ENCODE peak calls at places on chromosome 12, in four cellular contexts. H is mammary epithelial cell, L is stomach, W is cardiac muscle cell. P is an unnamed sample.
A peak's percentile ranks its signal among the peaks of the same experiment; 100 is the strongest.

GRCh38 chr12:57229041-57229633 is 374 bp upstream of the SHMT2 start:
- DNase-seq in W (no peak), H (no peak), L (no peak), P (no peak)

GRCh38 chr12:118357327-118358007 is 15.2 kb downstream of the TAOK3 start:
- DNase-seq in L (no peak), H (peak; percentile 54), W (peak; percentile 78), P (peak; percentile 48)

GRCh38 chr12:51160814-51161459 is 12.0 kb downstream of the TFCP2 start:
- DNase-seq in W (peak; percentile 80), L (no peak), H (no peak), P (no peak)

GRCh38 chr12:65602579-65603295 is 221.5 kb upstream of the HMGA2 start:
- DNase-seq in W (peak; percentile 96), L (peak; percentile 75), H (peak; percentile 94), P (peak; percentile 92)

GRCh38 chr12:67070307-67070600 is 198.9 kb upstream of the CAND1 start:
- DNase-seq in H (peak; percentile 74), W (no peak), L (no peak), P (no peak)

GRCh38 chr12:50589650-50590435 is 85.1 kb downstream of the DIP2B start:
- DNase-seq in H (peak; percentile 81), W (peak; percentile 93), L (no peak), P (peak; percentile 82)

GRCh38 chr12:3168775-3169221 is 91.6 kb downstream of the TSPAN9 start:
- DNase-seq in L (no peak), W (peak; percentile 84), H (peak; percentile 96), P (peak; percentile 95)

GRCh38 chr12:105836235-105836634 is 302.5 kb downstream of the NUAK1 start:
- DNase-seq in L (no peak), H (no peak), W (no peak), P (no peak)

GRCh38 chr12:64042901-64043300 is 179.2 kb downstream of the KICS2 start:
- DNase-seq in L (no peak), W (peak; percentile 81), H (no peak), P (no peak)

GRCh38 chr12:54591001-54591591 is 2.6 kb upstream of the PPP1R1A start:
- DNase-seq in L (no peak), W (peak; percentile 33), H (no peak), P (no peak)

GRCh38 chr12:109571773-109572505 is 1.4 kb downstream of the MMAB start:
- DNase-seq in L (no peak), W (no peak), H (no peak), P (no peak)

GRCh38 chr12:67634167-67634793 is 14.3 kb upstream of the DYRK2 start:
- DNase-seq in L (no peak), W (no peak), H (no peak), P (no peak)

GRCh38 chr12:24380122-24380521 is 430.7 kb upstream of the SOX5 start:
- DNase-seq in L (no peak), H (no peak), W (peak; percentile 2), P (no peak)

GRCh38 chr12:6891637-6892036 is 13.0 kb upstream of the LRRC23 start:
- DNase-seq in W (no peak), L (no peak), H (no peak), P (no peak)

GRCh38 chr12:46261658-46262057 is 7.2 kb downstream of the SLC38A1 start:
- DNase-seq in H (no peak), L (no peak), W (no peak), P (no peak)

GRCh38 chr12:64713372-64713771 is 45.8 kb downstream of the GNS start:
- DNase-seq in L (no peak), H (no peak), W (no peak), P (no peak)

GRCh38 chr12:13186292-13186691 is 10.2 kb upstream of the EMP1 start:
- DNase-seq in W (no peak), L (no peak), H (no peak), P (no peak)

GRCh38 chr12:81797100-81797499 is 38.0 kb upstream of the PPFIA2 start:
- DNase-seq in W (peak; percentile 47), L (no peak), H (peak; percentile 2), P (no peak)

GRCh38 chr12:106428379-106428778 is 70.8 kb downstream of the POLR3B start:
- DNase-seq in H (no peak), L (peak; percentile 28), W (peak; percentile 88), P (no peak)

GRCh38 chr12:70178038-70178437 is 65.2 kb upstream of the CNOT2 start:
- DNase-seq in W (peak; percentile 67), L (no peak), H (peak; percentile 16), P (no peak)

GRCh38 chr12:110545812-110546211 is 37.3 kb downstream of the PPTC7 start:
- DNase-seq in L (no peak), W (no peak), H (no peak), P (no peak)

GRCh38 chr12:77392467-77392866 is 327.1 kb upstream of the E2F7 start:
- DNase-seq in H (no peak), W (no peak), L (no peak), P (no peak)

GRCh38 chr12:20142956-20143355 is 225.4 kb upstream of the PDE3A start:
- DNase-seq in H (no peak), L (no peak), W (peak; percentile 11), P (no peak)

GRCh38 chr12:124914392-124915248 is at the start of gene UBC:
- DNase-seq in W (peak; percentile 95), L (peak; percentile 93), H (peak; percentile 92), P (peak; percentile 82)

GRCh38 chr12:90909069-90909676 is 45.8 kb downstream of the CCER1 start:
- DNase-seq in L (no peak), H (peak; percentile 46), W (peak; percentile 65), P (peak; percentile 42)

GRCh38 chr12:46342562-46343033 is 30.0 kb downstream of the SLC38A2 start:
- DNase-seq in H (peak; percentile 69), L (peak; percentile 67), W (peak; percentile 59), P (peak; percentile 86)

GRCh38 chr12:90301095-90301494 is 592.5 kb upstream of the ATP2B1 start:
- DNase-seq in H (no peak), W (no peak), L (no peak), P (no peak)

GRCh38 chr12:122977655-122978392 is 2.7 kb upstream of the ARL6IP4 start:
- DNase-seq in L (no peak), W (no peak), H (no peak), P (no peak)

GRCh38 chr12:122979908-122980191 is 631 bp upstream of the ARL6IP4 start:
- DNase-seq in L (no peak), H (peak; percentile 16), W (no peak), P (no peak)

GRCh38 chr12:122979001-122979907 is 1.2 kb upstream of the ARL6IP4 start:
- DNase-seq in L (no peak), H (no peak), W (no peak), P (no peak)

GRCh38 chr12:122977153-122977552 is 2.1 kb downstream of the OGFOD2 start:
- DNase-seq in H (no peak), L (no peak), W (no peak), P (no peak)

DNA sequence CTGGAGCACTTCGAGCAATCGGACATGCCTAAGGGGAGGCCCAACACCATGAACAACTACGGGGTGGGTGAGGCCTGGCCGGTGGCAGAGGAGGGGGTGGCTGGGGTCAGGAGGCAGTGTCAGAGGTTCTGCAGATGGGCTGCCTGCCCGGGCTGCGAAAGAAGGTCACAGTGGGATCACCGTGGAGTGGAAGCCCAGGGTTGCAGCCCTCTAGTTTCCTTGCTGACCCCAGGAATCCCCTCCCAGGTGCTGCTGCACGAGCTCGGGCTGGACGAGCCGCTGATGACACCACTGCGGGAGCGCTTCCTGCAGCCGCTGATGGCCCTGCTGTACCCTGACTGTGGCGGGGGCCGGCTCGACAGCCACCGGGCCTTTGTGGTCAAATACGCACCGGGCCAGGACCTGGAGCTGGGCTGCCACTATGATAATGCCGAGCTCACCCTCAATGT is 1.9 kb upstream of the ARL6IP4 start:
- DNase-seq in L (no peak), W (no peak), H (no peak), P (no peak)
- H3K4me1 ChIP-seq in L (peaks cover 59% of the 10 kb centered on the region), W (peaks cover 16% of the 10 kb centered on the region), H (peaks cover 41% of the 10 kb centered on the region), P (no peaks in the 10 kb centered on the region)

GRCh38 chr12:95805864-95806669 is 15.5 kb upstream of the NTN4 start:
- DNase-seq in L (no peak), W (peak; percentile 70), H (peak; percentile 99), P (peak; percentile 99)

GRCh38 chr12:95808146-95808545 is 17.6 kb upstream of the NTN4 start:
- DNase-seq in W (no peak), L (no peak), H (no peak), P (no peak)

GRCh38 chr12:95804296-95804695 is 13.7 kb upstream of the NTN4 start:
- DNase-seq in L (no peak), H (no peak), W (no peak), P (no peak)

GRCh38 chr12:95802482-95803264 is 12.1 kb upstream of the NTN4 start:
- DNase-seq in L (no peak), W (peak; percentile 62), H (peak; percentile 88), P (peak; percentile 96)

GRCh38 chr12:95803817-95804216 is 13.3 kb upstream of the NTN4 start:
- DNase-seq in L (no peak), W (no peak), H (no peak), P (no peak)
- H3K27ac ChIP-seq in L (peak overlapping the region; percentile 81), W (no peak overlapping the region), H (peak overlapping the region; percentile 88), P (peak overlapping the region; percentile 49)

DNA sequence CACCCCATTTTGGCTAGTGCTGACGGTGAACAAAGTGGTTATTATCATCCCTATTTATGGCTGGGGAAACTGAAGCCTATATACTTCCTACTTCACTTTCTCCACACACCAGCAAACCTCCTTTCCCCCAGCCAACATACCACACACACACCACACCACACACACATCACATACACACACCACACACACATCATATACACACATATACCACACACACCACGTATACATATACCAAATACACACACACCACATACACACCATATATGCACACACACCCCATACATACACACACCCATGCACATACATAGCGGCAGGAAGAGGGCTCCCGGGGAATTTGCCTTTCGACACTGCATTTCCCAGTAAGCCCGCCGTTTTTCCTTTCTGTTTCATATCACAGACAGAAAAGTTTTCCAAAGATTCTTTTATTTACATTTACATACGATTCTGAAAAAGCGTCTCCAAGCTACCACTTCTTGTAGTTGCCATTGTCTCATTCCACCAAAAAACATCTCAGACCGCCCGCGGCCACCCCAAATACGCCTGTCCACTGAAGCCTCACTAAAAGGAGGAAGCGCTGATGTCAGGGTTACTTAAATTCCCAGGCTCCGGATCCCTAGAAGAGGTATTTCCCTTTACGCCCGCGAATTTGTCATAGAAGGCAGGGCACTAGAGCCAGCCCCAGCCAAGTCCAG is 826 bp upstream of the RAB5B start:
- DNase-seq in W (no peak), H (no peak), L (no peak), P (peak; percentile 49)
- H3K4me1 ChIP-seq in W (peaks cover 10% of the 10 kb centered on the region), H (peaks cover 23% of the 10 kb centered on the region), L (peaks cover 34% of the 10 kb centered on the region), P (peaks cover 13% of the 10 kb centered on the region)

GRCh38 chr12:116382456-116382902 is 105.0 kb upstream of the MED13L start:
- DNase-seq in L (no peak), W (no peak), H (no peak), P (no peak)
- H3K27ac ChIP-seq in L (no peak overlapping the region), W (no peak overlapping the region), H (no peak overlapping the region), P (no peak overlapping the region)

P was measured in foreskin keratinocyte.